ENCODE peak calls at places on chromosome 7, in seven cellular contexts. G, J, X, I, M, V and B are unnamed samples.

GRCh38 chr7:130420943-130421578 is 19.8 kb downstream of the CEP41 start:
- DNase-seq in V (no peak), I (no peak), X (no peak), G (no peak), J (no peak), M (no peak), B (peak)

GRCh38 chr7:135238112-135238744 is 4.6 kb downstream of the STRA8 start:
- DNase-seq in M (no peak), J (no peak), G (peak), X (no peak), V (no peak), I (peak), B (no peak)

GRCh38 chr7:106793015-106793651 is 71.9 kb upstream of the PIK3CG start:
- DNase-seq in I (peak), M (no peak), J (no peak), V (no peak), X (peak), G (peak), B (peak)

GRCh38 chr7:55502988-55503514 is 69.3 kb downstream of the VOPP1 start:
- DNase-seq in X (no peak), J (no peak), G (peak), I (peak), M (no peak), V (no peak), B (no peak)

GRCh38 chr7:153245809-153246208 is 486.3 kb downstream of the ACTR3B start:
- DNase-seq in V (no peak), X (no peak), G (no peak), J (no peak), I (no peak), M (no peak), B (no peak)

GRCh38 chr7:11026452-11027359 is 53.0 kb downstream of the PHF14 start:
- DNase-seq in X (peak), M (no peak), J (no peak), V (no peak), G (no peak), I (peak), B (no peak)

GRCh38 chr7:30800785-30801252 is 29.6 kb downstream of the MINDY4 start:
- DNase-seq in V (peak), M (peak), X (peak), G (peak), J (peak), I (peak), B (peak)

GRCh38 chr7:106375499-106375898 is 90.7 kb upstream of the NAMPT start:
- DNase-seq in M (no peak), J (no peak), G (no peak), V (no peak), X (no peak), I (no peak), B (no peak)

GRCh38 chr7:99386584-99387238 is 12.2 kb downstream of the ARPC1B start:
- DNase-seq in X (peak), G (peak), I (peak), M (no peak), V (no peak), J (no peak), B (peak)

GRCh38 chr7:7178081-7178480 is 4.3 kb upstream of the C1GALT1 start:
- DNase-seq in G (no peak), M (no peak), X (no peak), I (no peak), V (no peak), J (no peak), B (no peak)

GRCh38 chr7:144534655-144535395 is 131.3 kb upstream of the NOBOX start:
- DNase-seq in M (no peak), G (no peak), J (no peak), I (no peak), X (no peak), V (no peak), B (no peak)

GRCh38 chr7:99876491-99876890 is 342 bp downstream of the OR2AE1 start:
- DNase-seq in I (no peak), M (no peak), G (no peak), J (no peak), V (no peak), X (no peak), B (no peak)

GRCh38 chr7:77800158-77800557 is 1.6 kb downstream of the PHTF2 start:
- DNase-seq in G (no peak), I (no peak), M (no peak), J (no peak), X (no peak), V (no peak), B (peak)

GRCh38 chr7:139526578-139527544 is 3.4 kb downstream of the CLEC2L start:
- DNase-seq in V (no peak), X (peak), M (no peak), J (no peak), G (no peak), I (no peak), B (peak)

GRCh38 chr7:105141068-105141467 is 127.1 kb downstream of the KMT2E start:
- DNase-seq in J (no peak), V (no peak), X (peak), I (peak), G (peak), M (no peak), B (peak)

GRCh38 chr7:18087031-18087686 is 59.5 kb upstream of the PRPS1L1 start:
- DNase-seq in I (no peak), J (no peak), G (no peak), V (no peak), X (peak), M (peak), B (peak)

GRCh38 chr7:23055582-23056178 is 41.8 kb upstream of the HYCC1 start:
- DNase-seq in J (no peak), I (peak), G (peak), V (peak), M (peak), X (peak), B (peak)

GRCh38 chr7:101058355-101058754 is 26.9 kb upstream of the TRIM56 start:
- DNase-seq in I (no peak), X (peak), G (peak), V (no peak), M (peak), J (peak), B (peak)

GRCh38 chr7:131007439-131008330 is 273.7 kb upstream of the KLF14 start:
- DNase-seq in X (peak), G (peak), I (peak), J (peak), M (peak), V (no peak), B (peak)

GRCh38 chr7:106464169-106464568 is 179.4 kb upstream of the NAMPT start:
- DNase-seq in M (no peak), J (no peak), V (no peak), G (no peak), X (no peak), I (no peak), B (no peak)

GRCh38 chr7:37097276-37097675 is 351.4 kb downstream of the ELMO1 start:
- DNase-seq in J (no peak), M (no peak), X (no peak), I (no peak), V (no peak), G (no peak), B (no peak)

GRCh38 chr7:46486264-46487206 is 565.5 kb upstream of the IGFBP3 start:
- DNase-seq in M (no peak), V (no peak), J (no peak), G (no peak), I (no peak), X (peak), B (no peak)

GRCh38 chr7:30164567-30164966 is 29.8 kb downstream of the MTURN start:
- DNase-seq in J (no peak), X (peak), M (no peak), G (peak), V (no peak), I (peak), B (peak)

GRCh38 chr7:136877509-136877908 is 9.1 kb downstream of the CHRM2 start:
- DNase-seq in X (no peak), M (no peak), V (no peak), G (no peak), J (no peak), I (no peak), B (no peak)

GRCh38 chr7:148434181-148434769 is 156.3 kb upstream of the C7orf33 start:
- DNase-seq in M (no peak), V (no peak), X (peak), G (no peak), J (no peak), I (peak), B (no peak)

GRCh38 chr7:35801392-35802101 is 690 bp downstream of the SEPTIN7 start:
- DNase-seq in X (peak), V (peak), M (peak), J (peak), G (peak), I (peak), B (peak)

GRCh38 chr7:51311166-51311565 is 5.4 kb downstream of the COBL start:
- DNase-seq in V (no peak), J (no peak), G (no peak), X (no peak), I (no peak), M (no peak), B (no peak)

GRCh38 chr7:96244992-96245292 is 77.0 kb downstream of the SLC25A13 start:
- DNase-seq in I (no peak), X (no peak), J (no peak), G (no peak), M (no peak), V (no peak), B (no peak)